ENCODE peak calls at places on chromosomes 5 and 9, in four cellular contexts. Q, A, W and S are unnamed samples.

GRCh38 chr5:153629027-153629426 is 138.6 kb downstream of the GRIA1 start:
- DNase-seq in W (peak), A (peak), Q (peak), S (peak)

GRCh38 chr5:91383956-91384300 is 811 bp upstream of the ARRDC3 start:
- DNase-seq in A (peak), Q (peak), W (peak), S (peak)

GRCh38 chr5:122999947-123000563 is 36.5 kb downstream of the PPIC start:
- DNase-seq in Q (peak), A (peak), W (peak), S (peak)

GRCh38 chr9:114687034-114687433 is 5.0 kb upstream of the TEX48 start:
- DNase-seq in A (no peak), Q (peak), W (no peak), S (no peak)

GRCh38 chr5:14168139-14168792 is 25.1 kb downstream of the TRIO start:
- DNase-seq in Q (peak), W (no peak), A (no peak), S (no peak)

GRCh38 chr9:104872959-104873850 is 54.8 kb downstream of the ABCA1 start:
- DNase-seq in W (no peak), Q (peak), A (peak), S (peak)

GRCh38 chr5:58041884-58042283 is 418.0 kb downstream of the PLK2 start:
- DNase-seq in A (no peak), W (no peak), Q (no peak), S (no peak)

GRCh38 chr9:69174645-69175487 is 789 bp downstream of the TJP2 start:
- DNase-seq in A (peak), W (peak), Q (peak), S (peak)

GRCh38 chr9:132545578-132545977 is 36.8 kb upstream of the BARHL1 start:
- DNase-seq in Q (no peak), A (no peak), W (no peak), S (no peak)

GRCh38 chr9:132547052-132547431 is 35.4 kb upstream of the BARHL1 start:
- DNase-seq in Q (no peak), A (no peak), W (no peak), S (no peak)

GRCh38 chr9:132547436-132547835 is 35.0 kb upstream of the BARHL1 start:
- DNase-seq in Q (no peak), A (no peak), W (no peak), S (no peak)

GRCh38 chr9:132547976-132548730 is 34.3 kb upstream of the BARHL1 start:
- DNase-seq in W (no peak), Q (no peak), A (no peak), S (no peak)

DNA sequence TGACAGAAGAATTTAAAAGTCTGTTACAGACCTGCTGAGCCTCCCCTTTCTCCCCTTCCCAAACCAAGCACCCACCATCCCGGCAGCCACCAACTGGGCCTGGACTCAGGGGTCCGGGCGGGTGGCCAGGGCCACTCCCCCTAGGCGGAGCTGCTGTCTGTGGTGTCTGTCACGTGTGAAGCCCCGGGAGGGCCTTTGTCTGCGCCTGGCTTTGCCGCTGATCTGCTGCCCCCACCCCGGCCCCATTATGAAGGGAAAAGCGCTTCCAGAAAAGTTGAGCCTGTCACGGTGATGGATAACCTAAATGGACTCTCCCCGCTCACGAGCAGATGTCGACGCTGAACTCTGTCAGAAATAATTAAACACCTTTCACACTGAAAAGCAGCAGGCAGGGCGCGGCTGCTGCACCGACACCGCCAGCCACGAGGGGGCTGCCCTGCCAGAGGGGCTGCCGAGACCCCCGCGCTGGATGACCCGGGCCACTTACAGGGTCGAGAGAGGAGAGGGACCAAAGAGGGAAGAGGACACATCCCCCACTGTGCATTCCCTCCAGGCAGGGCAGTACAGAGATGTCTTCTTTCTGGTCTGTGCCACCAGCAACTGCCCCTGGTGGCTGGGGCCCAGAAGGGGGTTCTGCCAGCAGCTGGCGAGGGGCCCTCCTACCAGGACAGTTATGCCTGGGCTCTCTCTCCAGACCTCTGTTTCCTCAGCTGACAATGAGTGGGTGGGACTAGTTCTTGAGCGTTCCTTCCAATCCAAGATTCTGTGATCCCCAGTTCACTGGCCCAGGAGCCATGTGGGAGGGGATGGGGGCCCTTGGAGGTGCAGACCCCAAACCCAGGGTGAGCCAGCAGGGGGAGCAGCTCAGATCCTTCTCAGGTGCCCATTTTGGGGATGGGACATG is 36.0 kb upstream of the BARHL1 start:
- DNase-seq in W (peak), A (peak), Q (peak), S (peak)
- H3K4me2 ChIP-seq in W (peak), A (peak), Q (no peak), S (peak)

GRCh38 chr9:126614455-126615248 is 924 bp downstream of the LMX1B start:
- DNase-seq in A (no peak), Q (no peak), W (no peak), S (peak)
- TF ChIP-seq EZH2 in A (peak), Q (peak), W (peak), S (peak)

DNA sequence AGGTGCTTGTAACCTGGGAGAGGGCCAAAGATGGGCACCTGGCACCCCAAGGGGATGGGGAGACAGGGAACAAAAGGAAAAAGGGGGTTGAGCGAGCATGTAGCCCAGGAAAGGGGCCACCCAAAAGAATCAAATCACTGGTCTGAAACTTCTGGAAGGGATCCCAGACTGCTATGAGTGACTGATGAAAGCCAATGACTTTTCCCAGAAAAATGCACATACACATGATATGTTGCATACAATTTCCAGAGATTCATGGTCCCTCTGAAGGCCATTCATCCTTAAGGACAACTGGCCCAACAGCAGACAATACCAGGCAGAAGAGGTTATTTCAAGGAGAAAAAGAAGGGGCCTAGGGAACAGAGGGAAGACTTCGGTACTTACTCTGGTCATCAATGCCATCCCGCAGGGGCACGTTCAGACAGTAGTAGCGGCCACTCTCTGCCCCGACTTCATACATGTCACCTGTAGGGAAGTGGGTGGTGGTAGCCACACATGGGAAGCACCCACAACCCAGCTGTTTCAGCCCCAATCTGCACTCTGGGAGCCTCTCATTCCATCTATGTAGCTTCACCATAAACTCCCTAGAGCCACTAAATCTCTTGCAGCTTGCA is 8.4 kb downstream of the HDAC3 start:
- DNase-seq in Q (no peak), A (no peak), W (no peak), S (no peak)
- TF ChIP-seq EZH2phosphoT487 in Q (no peak), A (no peak), W (no peak), S (no peak)

GRCh38 chr9:98302938-98303337 is 47.5 kb upstream of the TBC1D2 start:
- DNase-seq in A (no peak), Q (no peak), W (no peak), S (no peak)
- H3K4me2 ChIP-seq in A (no peak), Q (no peak), W (no peak), S (no peak)

GRCh38 chr9:83535736-83536135 is 2.5 kb downstream of the FRMD3 start:
- DNase-seq in A (no peak), W (peak), Q (no peak), S (peak)

GRCh38 chr9:83538890-83539238 is 663 bp upstream of the FRMD3 start:
- DNase-seq in W (peak), Q (no peak), A (no peak), S (peak)

GRCh38 chr9:83538172-83538889 is at the start of gene FRMD3:
- DNase-seq in Q (peak), W (peak), A (peak), S (peak)

GRCh38 chr9:83536332-83536731 is 1.9 kb downstream of the FRMD3 start:
- DNase-seq in W (peak), Q (no peak), A (no peak), S (no peak)

DNA sequence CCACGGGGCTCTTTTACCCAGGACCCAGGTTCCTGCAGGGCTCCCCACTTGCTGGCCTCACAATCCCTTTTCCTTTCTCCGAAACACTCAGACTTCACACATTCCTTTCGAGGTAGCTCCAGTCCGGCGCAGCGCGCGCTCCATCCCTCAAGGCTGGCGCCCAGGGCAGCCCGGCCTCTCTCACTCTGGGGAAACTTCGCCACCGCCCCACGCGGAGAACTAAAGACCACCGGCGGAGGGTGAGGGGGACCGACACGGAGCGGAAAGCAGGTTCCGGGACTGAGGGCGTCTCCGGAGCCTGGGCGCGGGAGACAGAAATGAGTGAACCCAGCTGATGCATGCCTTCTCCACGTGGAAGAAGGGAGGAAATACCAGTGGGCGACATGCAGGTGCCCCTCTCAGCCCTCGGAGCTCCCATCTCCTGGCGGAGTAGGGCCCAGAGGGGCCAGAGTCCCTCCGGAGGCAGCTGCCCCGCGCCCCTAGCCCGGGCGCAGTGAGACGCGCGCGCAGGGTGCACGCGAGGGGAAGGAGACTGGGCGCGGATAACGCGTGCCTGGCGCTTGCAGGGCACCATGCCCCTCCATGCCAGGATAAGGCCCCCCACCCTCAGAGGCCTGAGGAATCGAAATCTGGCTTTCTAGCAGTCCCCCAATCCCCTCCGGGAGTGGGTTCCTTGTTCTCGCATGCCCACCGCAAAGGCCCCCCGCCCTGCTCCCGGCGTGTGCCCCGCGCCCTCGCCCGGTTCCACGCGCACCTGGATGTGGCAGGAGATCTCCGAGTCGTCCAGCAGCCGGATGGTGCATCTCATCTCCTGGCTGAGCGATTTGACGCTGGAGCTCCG is 650 bp downstream of the FRMD3 start:
- DNase-seq in W (peak), A (peak), Q (peak), S (peak)
- TF ChIP-seq EZH2 in W (no peak), A (peak), Q (no peak), S (peak)